ENCODE peak calls at places on chromosomes 16 and 17, in five cellular contexts. Q is CD8-positive, alpha-beta T cell; T is cardiac fibroblast; G is brain microvascular endothelial cell; V is GM12865. Y is an unnamed sample.

GRCh38 chr17:33049781-33050414 is 58.3 kb downstream of the SPACA3 start:
- DNase-seq in Q (peak), T (peak), G (peak), V (peak), Y (no peak)

GRCh38 chr16:51971184-51971583 is 575.8 kb downstream of the TOX3 start:
- DNase-seq in Q (no peak), T (peak), G (peak), V (no peak), Y (no peak)

GRCh38 chr16:11087691-11088431 is 143.5 kb downstream of the CLEC16A start:
- DNase-seq in Q (no peak), T (no peak), G (no peak), V (no peak), Y (no peak)

GRCh38 chr16:7086842-7087616 is 245.6 kb upstream of the RBFOX1 start:
- DNase-seq in Q (no peak), T (no peak), G (no peak), V (no peak), Y (no peak)

GRCh38 chr17:59131131-59131530 is 23.9 kb downstream of the SKA2 start:
- DNase-seq in Q (no peak), T (no peak), G (no peak), V (no peak), Y (no peak)

GRCh38 chr16:2039286-2040030 is 8.2 kb downstream of the NTHL1 start:
- DNase-seq in Q (no peak), T (peak), G (peak), V (no peak), Y (peak)

GRCh38 chr16:74607967-74608356 is 1.0 kb upstream of the GLG1 start:
- DNase-seq in Q (no peak), T (no peak), G (no peak), V (no peak), Y (no peak)

GRCh38 chr17:30299000-30299399 is 7.3 kb upstream of the BLMH start:
- DNase-seq in Q (no peak), T (peak), G (no peak), V (no peak), Y (no peak)

GRCh38 chr16:54055864-54056263 is 230.7 kb downstream of the IRX3 start:
- DNase-seq in Q (no peak), T (no peak), G (no peak), V (no peak), Y (no peak)

DNA sequence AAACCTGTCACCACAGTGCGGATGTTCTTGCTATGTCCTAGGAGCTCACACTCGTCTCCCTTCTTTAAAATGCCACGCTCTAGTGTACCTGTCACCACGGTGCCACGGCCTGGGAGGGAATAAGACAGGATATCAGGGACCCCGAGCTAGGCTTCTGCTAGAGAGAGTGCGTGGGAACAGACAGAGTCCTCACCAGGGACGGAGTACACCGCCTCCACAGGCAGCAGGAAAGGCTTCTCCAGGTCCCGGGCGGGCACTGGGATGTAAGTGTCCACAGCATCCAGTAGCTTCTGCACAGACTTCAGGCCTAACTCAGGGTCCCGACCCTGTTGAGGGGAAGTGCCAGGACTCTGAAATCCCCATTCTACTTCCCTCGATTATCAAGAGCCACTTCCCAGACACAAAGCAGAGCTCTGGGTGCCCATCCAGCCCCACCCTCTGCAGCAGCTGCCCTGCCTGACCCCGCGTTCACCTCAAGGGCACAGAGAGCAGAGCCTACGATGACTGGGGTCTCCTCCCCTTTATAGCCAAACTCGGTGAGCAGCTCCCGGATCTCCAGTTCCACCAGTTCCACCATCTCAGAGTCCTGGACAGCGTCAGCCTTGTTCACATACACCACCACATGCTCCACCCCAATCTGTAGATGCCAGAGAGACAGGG is 1.8 kb downstream of the TUFM start:
- DNase-seq in Q (no peak), T (no peak), G (no peak), V (no peak), Y (no peak)
- H3K4me3 ChIP-seq in Q (no peak), T (no peak), G (no peak), V (no peak), Y (no peak)

GRCh38 chr17:42743595-42744282 is 1.1 kb downstream of the EZH1 start:
- DNase-seq in Q (no peak), T (no peak), G (no peak), V (no peak), Y (no peak)
- TF ChIP-seq CTCF in Q (no peak), T (no peak), G (peak), V (peak), Y (peak)

GRCh38 chr16:85138073-85138824 is 26.0 kb upstream of the CIBAR2 start:
- DNase-seq in Q (no peak), T (no peak), G (no peak), V (no peak), Y (no peak)

GRCh38 chr16:85137323-85138072 is 25.2 kb upstream of the CIBAR2 start:
- DNase-seq in Q (no peak), T (peak), G (peak), V (no peak), Y (peak)

GRCh38 chr16:85136213-85136704 is 24.0 kb upstream of the CIBAR2 start:
- DNase-seq in Q (no peak), T (peak), G (no peak), V (peak), Y (no peak)

GRCh38 chr16:85134794-85135153 is 22.5 kb upstream of the CIBAR2 start:
- DNase-seq in Q (no peak), T (no peak), G (no peak), V (no peak), Y (no peak)

GRCh38 chr16:85136705-85137322 is 24.5 kb upstream of the CIBAR2 start:
- DNase-seq in Q (no peak), T (peak), G (no peak), V (peak), Y (no peak)
- H3K4me3 ChIP-seq in Q (no peak), T (no peak), G (peak), V (no peak), Y (no peak)

GRCh38 chr16:50369133-50369804 is 481 bp upstream of the BRD7 start:
- DNase-seq in Q (no peak), T (no peak), G (no peak), V (no peak), Y (no peak)
- TF ChIP-seq CTCF in Q (peak), T (no peak), G (no peak), V (no peak), Y (no peak)

DNA sequence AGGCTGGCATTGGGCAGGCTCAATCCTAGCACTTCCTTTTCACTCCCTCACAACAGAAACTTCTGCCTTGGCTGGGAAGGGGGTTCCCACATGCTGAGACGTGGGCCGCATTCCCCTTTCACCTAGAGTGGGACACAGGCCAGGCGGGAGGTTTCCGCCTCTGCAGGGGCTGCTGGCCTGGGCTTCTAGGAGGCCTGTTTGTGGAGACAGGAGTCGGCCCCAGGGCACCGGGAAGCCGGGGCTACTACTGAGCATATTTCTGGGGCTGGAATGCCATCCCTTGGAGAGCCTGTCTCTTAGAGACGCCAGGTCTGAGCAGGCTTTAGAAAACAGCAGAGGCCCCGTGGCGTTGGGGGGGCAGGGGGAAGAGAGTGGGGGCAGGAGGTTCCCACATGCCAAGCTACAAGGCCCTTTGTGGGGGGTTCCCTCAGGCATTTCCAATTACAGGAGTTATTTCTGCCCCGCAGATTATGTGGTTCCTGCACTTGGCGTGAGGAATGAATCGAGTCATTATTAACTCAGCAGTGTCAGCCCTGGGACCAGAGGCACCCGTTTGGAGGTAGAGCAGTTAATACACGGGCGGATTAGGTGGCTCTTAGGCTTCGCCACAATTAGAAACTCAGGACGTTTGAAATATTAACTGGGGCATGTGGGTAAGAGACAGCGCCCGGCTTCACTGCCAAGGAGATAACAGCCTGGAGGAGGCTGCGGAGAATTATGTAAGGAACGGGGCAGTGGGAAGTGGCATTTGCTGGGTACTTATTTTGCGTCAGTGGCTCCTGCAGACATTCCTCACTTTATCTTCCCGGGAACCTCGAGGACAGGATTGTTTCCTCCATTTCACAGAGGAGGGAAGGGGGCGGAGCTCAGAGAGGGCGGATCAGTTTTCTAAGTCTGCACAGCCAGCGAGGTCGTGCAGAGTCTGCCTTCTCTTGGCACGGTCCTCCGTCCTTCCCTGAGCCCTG is 162.5 kb downstream of the MAF start:
- DNase-seq in Q (no peak), T (peak), G (peak), V (no peak), Y (no peak)
- H3K4me3 ChIP-seq in Q (no peak), T (no peak), G (no peak), V (no peak), Y (no peak)